ENCODE peak calls at places on chromosomes 2 and 18, in seven cellular contexts. U is psoas muscle, S is heart right ventricle, W is esophagus squamous epithelium, Y is spleen, Q is GM06990, G is aorta. M is an unnamed sample.

GRCh38 chr2:181165199-181165868 is 184.9 kb downstream of the UBE2E3 start:
- DNase-seq in G (no peak), U (no peak), W (no peak), Y (no peak), Q (no peak), S (no peak), M (no peak)

GRCh38 chr18:21820035-21820810 is 79.6 kb downstream of the MIB1 start:
- DNase-seq in Q (no peak), Y (no peak), G (no peak), U (no peak), S (no peak), W (no peak), M (no peak)

GRCh38 chr2:123839326-123839725 is 185.8 kb upstream of the CNTNAP5 start:
- DNase-seq in G (no peak), W (no peak), Y (no peak), S (no peak), U (no peak), Q (no peak), M (no peak)

GRCh38 chr2:222610746-222611145 is 45.1 kb downstream of the FARSB start:
- DNase-seq in G (no peak), Y (no peak), S (no peak), U (no peak), W (no peak), Q (no peak), M (no peak)

GRCh38 chr2:56648802-56649201 is 465.0 kb downstream of the CCDC85A start:
- DNase-seq in W (no peak), U (no peak), S (no peak), G (no peak), Q (no peak), Y (no peak), M (no peak)

GRCh38 chr2:150212722-150213171 is 274.7 kb downstream of the RND3 start:
- DNase-seq in U (no peak), G (no peak), W (no peak), Q (no peak), S (no peak), Y (no peak), M (no peak)

GRCh38 chr18:22865354-22866116 is 67.6 kb upstream of the RBBP8 start:
- DNase-seq in Y (no peak), Q (no peak), U (no peak), G (no peak), W (no peak), S (no peak), M (no peak)

GRCh38 chr18:68764016-68764415 is 33.9 kb upstream of the CCDC102B start:
- DNase-seq in S (no peak), Y (no peak), G (no peak), W (no peak), U (no peak), Q (no peak), M (no peak)

GRCh38 chr2:30934071-30934470 is 126.8 kb upstream of the CAPN13 start:
- DNase-seq in U (no peak), S (no peak), W (no peak), G (no peak), Y (no peak), Q (no peak), M (no peak)

GRCh38 chr2:78999410-78999809 is 26.1 kb upstream of the REG3G start:
- DNase-seq in U (no peak), Y (no peak), S (no peak), Q (no peak), G (no peak), W (no peak), M (no peak)

GRCh38 chr2:134154269-134154668 is 99.6 kb upstream of the MGAT5 start:
- DNase-seq in G (no peak), U (no peak), Q (peak), S (no peak), W (no peak), Y (peak), M (no peak)

DNA sequence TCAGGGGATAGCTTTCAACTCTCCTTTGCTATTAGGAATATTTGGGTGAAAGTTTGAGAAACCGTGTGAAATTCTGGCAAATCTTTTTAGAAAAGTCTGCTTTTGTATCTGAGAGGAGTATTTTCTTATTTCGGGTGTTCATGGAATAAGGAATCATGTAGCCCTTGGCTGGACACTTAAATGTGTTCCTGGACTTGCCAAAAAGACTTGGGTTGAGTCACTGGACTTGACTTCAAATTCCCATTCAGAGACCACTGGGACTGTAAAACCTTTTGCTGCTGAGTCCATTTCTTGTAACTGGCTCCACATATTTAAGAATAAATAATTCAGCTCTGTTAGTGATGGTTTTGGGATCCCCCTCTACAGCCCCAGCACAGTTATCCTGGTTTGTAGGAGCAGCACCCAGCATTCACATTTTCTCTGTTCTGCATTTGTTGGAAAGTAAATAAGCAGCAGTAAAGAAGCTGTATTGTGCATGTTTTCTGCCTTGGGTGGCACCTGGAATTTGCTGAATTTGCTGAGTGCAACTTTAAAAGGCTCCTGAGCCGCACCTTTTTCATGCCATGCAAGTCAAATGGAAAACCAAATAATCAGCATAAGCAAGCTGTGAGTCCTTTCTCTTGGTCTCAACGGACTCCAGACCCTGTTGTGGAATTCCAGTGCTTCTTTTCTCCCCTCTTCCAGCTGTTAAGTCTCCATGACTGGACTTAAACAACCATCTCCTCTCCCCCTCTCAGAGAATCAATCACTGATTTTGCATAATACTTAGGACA is 5.5 kb upstream of the CETN1 start:
- DNase-seq in W (no peak), Y (no peak), U (no peak), G (no peak), S (no peak), Q (no peak), M (no peak)
- H3K4me3 ChIP-seq in W (no peak), Y (no peak), U (no peak), G (no peak), S (no peak), Q (no peak), M (no peak)

DNA sequence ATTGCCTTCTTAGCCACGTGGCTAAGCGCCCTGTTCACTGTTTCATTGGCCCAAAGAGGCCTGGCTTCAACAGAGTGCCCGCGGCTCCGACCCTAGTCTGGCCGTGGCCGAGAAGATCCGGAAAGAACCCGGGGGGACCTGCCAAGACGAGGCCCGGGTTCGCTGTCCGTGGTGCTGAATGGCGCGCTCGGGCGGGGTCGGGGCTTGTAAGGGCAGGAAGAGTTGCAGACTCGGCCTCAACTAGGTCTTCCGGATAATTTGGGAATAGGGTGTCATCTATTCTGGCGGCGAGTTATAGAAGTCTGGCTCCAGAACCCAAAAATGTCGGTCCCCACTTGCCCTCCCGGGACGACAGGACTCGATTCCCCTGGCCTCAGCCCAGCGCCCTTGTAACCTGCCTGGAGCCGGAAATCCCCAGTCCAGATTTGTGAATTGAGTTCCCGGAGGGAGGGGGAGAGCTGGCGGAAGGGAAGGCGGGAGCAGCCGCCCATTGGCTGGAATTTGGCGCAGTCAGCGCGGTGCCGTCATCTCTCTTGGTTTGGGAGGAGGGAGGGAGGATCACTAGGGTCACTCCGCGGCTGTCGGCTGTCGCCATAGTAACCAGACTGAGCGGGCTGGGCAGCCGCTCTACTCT is 3.5 kb downstream of the CDK5R2 start:
- DNase-seq in S (peak), G (peak), U (peak), Q (peak), W (no peak), Y (no peak), M (peak)
- H3K4me3 ChIP-seq in S (no peak), G (no peak), U (no peak), Q (no peak), W (no peak), Y (no peak), M (no peak)

DNA sequence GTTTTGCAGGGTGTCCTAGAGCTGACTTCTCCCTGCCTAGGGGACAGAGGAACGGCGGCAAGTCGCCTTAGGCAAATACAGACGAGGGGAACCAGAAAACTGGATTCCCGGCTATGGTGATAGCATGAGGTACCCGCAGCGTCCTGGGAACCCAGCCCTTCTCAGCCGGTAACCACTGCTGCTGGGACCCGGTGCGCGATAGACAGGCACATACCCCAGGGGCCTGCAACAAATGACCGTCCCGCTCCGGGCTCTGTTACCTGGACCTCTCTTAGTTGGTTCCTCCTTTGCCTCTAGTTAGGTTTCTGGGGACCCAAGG is 643 bp upstream of the SERPINE2 start:
- DNase-seq in Y (no peak), S (no peak), W (no peak), U (no peak), Q (no peak), G (no peak), M (no peak)
- H3K4me3 ChIP-seq in Y (peak), S (peak), W (peak), U (peak), Q (no peak), G (no peak), M (no peak)

DNA sequence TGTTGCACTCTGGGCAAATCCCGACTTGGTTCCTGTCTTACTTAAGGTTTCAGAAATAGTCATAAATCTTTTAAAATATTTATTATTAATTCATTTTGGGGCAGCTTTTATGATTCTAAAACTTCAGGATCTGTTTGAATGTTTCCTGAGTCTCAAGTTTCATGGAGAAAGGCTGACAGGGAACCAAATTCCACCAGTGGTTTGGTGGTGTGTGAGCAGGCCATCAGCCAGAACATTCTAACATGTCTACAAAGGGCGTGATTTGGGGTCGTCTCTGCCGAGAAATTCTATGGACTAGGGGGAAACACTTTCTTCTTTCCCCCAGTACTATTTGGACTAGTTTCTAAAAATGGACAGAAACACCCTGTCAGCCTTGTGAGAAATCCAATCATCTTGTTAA is 366.4 kb downstream of the ZNF521 start:
- DNase-seq in Y (no peak), Q (no peak), W (no peak), G (no peak), S (no peak), U (no peak), M (no peak)
- H3K4me3 ChIP-seq in Y (no peak), Q (no peak), W (no peak), G (no peak), S (no peak), U (peak), M (no peak)

GRCh38 chr2:74817333-74817732 is 16.6 kb upstream of the HK2 start:
- DNase-seq in S (no peak), W (no peak), G (no peak), U (no peak), Q (no peak), Y (no peak), M (no peak)
- H3K4me3 ChIP-seq in S (no peak), W (no peak), G (no peak), U (no peak), Q (no peak), Y (no peak), M (no peak)

DNA sequence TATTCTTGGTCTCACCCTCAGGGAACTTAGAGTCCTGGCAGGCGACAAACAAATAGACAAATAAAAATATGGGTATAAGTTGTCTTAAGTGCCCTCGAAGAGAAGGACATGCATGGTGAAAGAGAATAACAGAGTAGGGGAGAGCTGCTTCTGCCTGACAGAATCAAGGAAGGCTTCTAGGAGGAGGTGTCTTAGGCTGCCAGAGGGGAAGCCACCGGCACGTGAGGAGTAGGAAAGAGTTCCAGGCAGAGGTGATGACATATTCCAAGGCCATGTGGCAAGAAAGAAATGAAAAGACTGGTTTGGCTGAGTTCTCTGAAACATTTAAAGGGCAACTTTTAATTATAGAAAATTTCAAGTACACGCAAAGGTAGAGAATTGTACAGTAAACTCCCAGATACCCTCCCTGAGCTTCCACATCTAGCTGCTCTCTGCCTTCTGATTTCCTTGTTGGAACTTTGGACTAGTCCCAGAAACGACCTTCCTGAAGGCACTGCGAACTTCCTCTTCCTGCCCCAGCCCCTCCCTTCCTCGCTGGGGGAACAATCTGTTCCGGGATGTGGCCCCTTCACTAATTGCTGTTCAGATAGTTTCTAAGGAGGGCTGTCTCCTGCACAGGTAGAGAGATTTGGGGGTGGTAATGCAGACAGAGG is 91.7 kb downstream of the DYSF start:
- DNase-seq in Q (no peak), U (peak), W (no peak), G (peak), Y (peak), S (no peak), M (no peak)
- H3K4me3 ChIP-seq in Q (no peak), U (peak), W (peak), G (no peak), Y (no peak), S (peak), M (no peak)

GRCh38 chr2:45862843-45863242 is 211.4 kb downstream of the PRKCE start:
- DNase-seq in S (no peak), Y (no peak), W (no peak), G (no peak), Q (no peak), U (no peak), M (peak)

GRCh38 chr2:45857848-45858520 is 206.5 kb downstream of the PRKCE start:
- DNase-seq in Y (no peak), W (no peak), Q (no peak), S (no peak), G (no peak), U (no peak), M (no peak)

GRCh38 chr2:45859682-45860081 is 208.2 kb downstream of the PRKCE start:
- DNase-seq in Y (no peak), Q (no peak), U (no peak), W (no peak), S (no peak), G (no peak), M (no peak)

GRCh38 chr2:45857206-45857605 is 205.7 kb downstream of the PRKCE start:
- DNase-seq in W (no peak), U (no peak), S (no peak), G (no peak), Q (no peak), Y (no peak), M (no peak)

GRCh38 chr2:45860136-45861106 is 208.9 kb downstream of the PRKCE start:
- DNase-seq in Y (no peak), U (peak), Q (no peak), S (peak), W (no peak), G (peak), M (peak)
- H3K4me3 ChIP-seq in Y (peak), U (peak), Q (peak), S (peak), W (peak), G (peak), M (peak)